ENCODE peak calls at places on chromosome 21, in nine cellular contexts. One of them, this sample, is unnamed.

GRCh38 chr21:45293214-45293725 is 5.6 kb upstream of the POFUT2 start:
- DNase-seq in suprapubic skin: peak; percentile 75
- DNase-seq in mucosa of descending colon: no peak
- DNase-seq in endothelial cell of umbilical vein: no peak
- DNase-seq in left lung: no peak
- DNase-seq in glutamatergic neuron: no peak
- DNase-seq in IMR-90: no peak
- DNase-seq in epithelial cell of esophagus: no peak
- DNase-seq in coronary artery: peak; percentile 85
- DNase-seq in this sample: peak; percentile 48

GRCh38 chr21:31255846-31256395 is 88.1 kb downstream of the TIAM1 start:
- DNase-seq in mucosa of descending colon: no peak
- DNase-seq in IMR-90: no peak
- DNase-seq in endothelial cell of umbilical vein: no peak
- DNase-seq in left lung: no peak
- DNase-seq in coronary artery: no peak
- DNase-seq in glutamatergic neuron: no peak
- DNase-seq in epithelial cell of esophagus: no peak
- DNase-seq in suprapubic skin: no peak
- DNase-seq in this sample: no peak

GRCh38 chr21:22892041-22892440 is 1893.8 kb downstream of the NCAM2 start:
- DNase-seq in IMR-90: no peak
- DNase-seq in glutamatergic neuron: no peak
- DNase-seq in epithelial cell of esophagus: no peak
- DNase-seq in mucosa of descending colon: no peak
- DNase-seq in coronary artery: no peak
- DNase-seq in suprapubic skin: no peak
- DNase-seq in left lung: no peak
- DNase-seq in endothelial cell of umbilical vein: peak; percentile 80
- DNase-seq in this sample: no peak

GRCh38 chr21:17371470-17371869 is 141.4 kb upstream of the CXADR start:
- DNase-seq in glutamatergic neuron: no peak
- DNase-seq in left lung: no peak
- DNase-seq in endothelial cell of umbilical vein: no peak
- DNase-seq in IMR-90: peak; percentile 74
- DNase-seq in epithelial cell of esophagus: peak; percentile 81
- DNase-seq in mucosa of descending colon: no peak
- DNase-seq in suprapubic skin: no peak
- DNase-seq in coronary artery: no peak
- DNase-seq in this sample: peak; percentile 1

GRCh38 chr21:32331444-32332305 is 33.0 kb downstream of the MRAP start:
- DNase-seq in coronary artery: peak; percentile 64
- DNase-seq in mucosa of descending colon: no peak
- DNase-seq in left lung: no peak
- DNase-seq in glutamatergic neuron: no peak
- DNase-seq in endothelial cell of umbilical vein: no peak
- DNase-seq in suprapubic skin: peak; percentile 38
- DNase-seq in IMR-90: no peak
- DNase-seq in epithelial cell of esophagus: no peak
- DNase-seq in this sample: no peak

GRCh38 chr21:45302082-45303061 is 14.7 kb upstream of the POFUT2 start:
- DNase-seq in epithelial cell of esophagus: no peak
- DNase-seq in coronary artery: peak; percentile 86
- DNase-seq in suprapubic skin: no peak
- DNase-seq in endothelial cell of umbilical vein: peak; percentile 84
- DNase-seq in IMR-90: no peak
- DNase-seq in mucosa of descending colon: peak; percentile 75
- DNase-seq in left lung: peak; percentile 47
- DNase-seq in glutamatergic neuron: no peak
- DNase-seq in this sample: peak; percentile 49

GRCh38 chr21:46017148-46017547 is 35.6 kb downstream of the COL6A1 start:
- DNase-seq in endothelial cell of umbilical vein: no peak
- DNase-seq in epithelial cell of esophagus: no peak
- DNase-seq in coronary artery: no peak
- DNase-seq in suprapubic skin: no peak
- DNase-seq in left lung: no peak
- DNase-seq in glutamatergic neuron: no peak
- DNase-seq in IMR-90: no peak
- DNase-seq in mucosa of descending colon: no peak
- DNase-seq in this sample: no peak

GRCh38 chr21:45482899-45483821 is 59.1 kb downstream of the SLC19A1 start:
- DNase-seq in glutamatergic neuron: no peak
- DNase-seq in epithelial cell of esophagus: no peak
- DNase-seq in mucosa of descending colon: no peak
- DNase-seq in coronary artery: no peak
- DNase-seq in endothelial cell of umbilical vein: no peak
- DNase-seq in suprapubic skin: no peak
- DNase-seq in left lung: no peak
- DNase-seq in IMR-90: no peak
- DNase-seq in this sample: no peak

GRCh38 chr21:44513389-44514217 is 26.4 kb downstream of the KRTAP10-1 start:
- DNase-seq in epithelial cell of esophagus: no peak
- DNase-seq in coronary artery: no peak
- DNase-seq in mucosa of descending colon: no peak
- DNase-seq in glutamatergic neuron: peak; percentile 10
- DNase-seq in endothelial cell of umbilical vein: no peak
- DNase-seq in left lung: no peak
- DNase-seq in suprapubic skin: no peak
- DNase-seq in IMR-90: no peak
- DNase-seq in this sample: no peak

GRCh38 chr21:34782666-34783365 is 114.0 kb downstream of the CLIC6 start:
- DNase-seq in IMR-90: no peak
- DNase-seq in coronary artery: no peak
- DNase-seq in endothelial cell of umbilical vein: no peak
- DNase-seq in mucosa of descending colon: no peak
- DNase-seq in left lung: no peak
- DNase-seq in suprapubic skin: no peak
- DNase-seq in glutamatergic neuron: no peak
- DNase-seq in epithelial cell of esophagus: peak; percentile 34
- DNase-seq in this sample: no peak

GRCh38 chr21:40043866-40044265 is 176.6 kb downstream of the PCP4 start:
- DNase-seq in IMR-90: no peak
- DNase-seq in left lung: no peak
- DNase-seq in suprapubic skin: no peak
- DNase-seq in endothelial cell of umbilical vein: no peak
- DNase-seq in coronary artery: no peak
- DNase-seq in mucosa of descending colon: no peak
- DNase-seq in epithelial cell of esophagus: no peak
- DNase-seq in glutamatergic neuron: no peak
- DNase-seq in this sample: no peak

GRCh38 chr21:45887121-45887611 is 94.4 kb upstream of the COL6A1 start:
- DNase-seq in epithelial cell of esophagus: no peak
- DNase-seq in suprapubic skin: no peak
- DNase-seq in mucosa of descending colon: peak; percentile 22
- DNase-seq in coronary artery: no peak
- DNase-seq in left lung: no peak
- DNase-seq in IMR-90: no peak
- DNase-seq in endothelial cell of umbilical vein: no peak
- DNase-seq in glutamatergic neuron: no peak
- DNase-seq in this sample: peak; percentile 76

GRCh38 chr21:16419188-16419874 is 689.5 kb downstream of the USP25 start:
- DNase-seq in left lung: peak; percentile 81
- DNase-seq in endothelial cell of umbilical vein: peak; percentile 99
- DNase-seq in epithelial cell of esophagus: peak; percentile 36
- DNase-seq in IMR-90: peak; percentile 57
- DNase-seq in suprapubic skin: peak; percentile 80
- DNase-seq in coronary artery: peak; percentile 85
- DNase-seq in glutamatergic neuron: peak; percentile 23
- DNase-seq in mucosa of descending colon: no peak
- DNase-seq in this sample: peak; percentile 44

GRCh38 chr21:21003701-21004100 is 5.5 kb downstream of the NCAM2 start:
- DNase-seq in coronary artery: no peak
- DNase-seq in glutamatergic neuron: no peak
- DNase-seq in suprapubic skin: no peak
- DNase-seq in left lung: no peak
- DNase-seq in epithelial cell of esophagus: peak; percentile 5
- DNase-seq in mucosa of descending colon: no peak
- DNase-seq in endothelial cell of umbilical vein: peak; percentile 6
- DNase-seq in IMR-90: peak; percentile 37
- DNase-seq in this sample: peak; percentile 26
- TF ChIP-seq CTCF in coronary artery: no peak
- TF ChIP-seq CTCF in glutamatergic neuron: peak; percentile 64
- TF ChIP-seq CTCF in suprapubic skin: no peak
- TF ChIP-seq CTCF in left lung: no peak
- TF ChIP-seq CTCF in epithelial cell of esophagus: no peak
- TF ChIP-seq CTCF in mucosa of descending colon: no peak
- TF ChIP-seq CTCF in endothelial cell of umbilical vein: peak; percentile 17
- TF ChIP-seq CTCF in IMR-90: peak; percentile 78
- TF ChIP-seq CTCF in this sample: peak; percentile 48

DNA sequence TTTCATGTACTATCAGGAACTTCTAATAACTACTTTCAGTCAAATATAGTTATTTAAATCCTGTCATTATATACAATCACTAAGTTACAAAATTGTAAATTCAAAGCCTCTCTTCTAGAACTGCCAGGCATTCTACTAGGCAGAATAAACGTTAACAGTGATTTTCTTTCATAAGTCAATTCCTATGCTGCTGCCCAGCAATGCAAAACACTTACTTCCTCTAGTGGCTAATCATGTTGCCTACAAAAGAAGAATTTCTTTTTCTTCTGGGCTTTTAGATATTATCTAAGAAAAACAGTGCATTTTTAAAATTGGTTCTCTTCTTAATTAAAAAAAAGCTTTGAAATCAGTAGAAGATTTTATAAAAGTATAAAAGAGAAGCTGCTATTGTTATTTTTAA is 509.8 kb upstream of the ADAMTS5 start:
- DNase-seq in epithelial cell of esophagus: peak; percentile 7
- DNase-seq in endothelial cell of umbilical vein: peak; percentile 28
- DNase-seq in IMR-90: peak; percentile 62
- DNase-seq in coronary artery: no peak
- DNase-seq in mucosa of descending colon: no peak
- DNase-seq in left lung: no peak
- DNase-seq in suprapubic skin: no peak
- DNase-seq in glutamatergic neuron: no peak
- DNase-seq in this sample: peak; percentile 83
- TF ChIP-seq CTCF in epithelial cell of esophagus: no peak
- TF ChIP-seq CTCF in endothelial cell of umbilical vein: peak; percentile 10
- TF ChIP-seq CTCF in IMR-90: peak; percentile 61
- TF ChIP-seq CTCF in coronary artery: peak; percentile 41
- TF ChIP-seq CTCF in mucosa of descending colon: no peak
- TF ChIP-seq CTCF in left lung: no peak
- TF ChIP-seq CTCF in suprapubic skin: peak; percentile 17
- TF ChIP-seq CTCF in glutamatergic neuron: no peak
- TF ChIP-seq CTCF in this sample: peak; percentile 83

GRCh38 chr21:37087188-37087587 is 14.1 kb downstream of the TTC3 start:
- DNase-seq in suprapubic skin: no peak
- DNase-seq in glutamatergic neuron: no peak
- DNase-seq in IMR-90: peak; percentile 82
- DNase-seq in epithelial cell of esophagus: peak; percentile 75
- DNase-seq in coronary artery: no peak
- DNase-seq in mucosa of descending colon: no peak
- DNase-seq in left lung: no peak
- DNase-seq in endothelial cell of umbilical vein: peak; percentile 31
- DNase-seq in this sample: peak; percentile 57
- TF ChIP-seq CTCF in suprapubic skin: peak; percentile 10
- TF ChIP-seq CTCF in glutamatergic neuron: no peak
- TF ChIP-seq CTCF in IMR-90: peak; percentile 68
- TF ChIP-seq CTCF in epithelial cell of esophagus: peak; percentile 42
- TF ChIP-seq CTCF in coronary artery: no peak
- TF ChIP-seq CTCF in mucosa of descending colon: no peak
- TF ChIP-seq CTCF in left lung: no peak
- TF ChIP-seq CTCF in endothelial cell of umbilical vein: no peak
- TF ChIP-seq CTCF in this sample: peak; percentile 54

DNA sequence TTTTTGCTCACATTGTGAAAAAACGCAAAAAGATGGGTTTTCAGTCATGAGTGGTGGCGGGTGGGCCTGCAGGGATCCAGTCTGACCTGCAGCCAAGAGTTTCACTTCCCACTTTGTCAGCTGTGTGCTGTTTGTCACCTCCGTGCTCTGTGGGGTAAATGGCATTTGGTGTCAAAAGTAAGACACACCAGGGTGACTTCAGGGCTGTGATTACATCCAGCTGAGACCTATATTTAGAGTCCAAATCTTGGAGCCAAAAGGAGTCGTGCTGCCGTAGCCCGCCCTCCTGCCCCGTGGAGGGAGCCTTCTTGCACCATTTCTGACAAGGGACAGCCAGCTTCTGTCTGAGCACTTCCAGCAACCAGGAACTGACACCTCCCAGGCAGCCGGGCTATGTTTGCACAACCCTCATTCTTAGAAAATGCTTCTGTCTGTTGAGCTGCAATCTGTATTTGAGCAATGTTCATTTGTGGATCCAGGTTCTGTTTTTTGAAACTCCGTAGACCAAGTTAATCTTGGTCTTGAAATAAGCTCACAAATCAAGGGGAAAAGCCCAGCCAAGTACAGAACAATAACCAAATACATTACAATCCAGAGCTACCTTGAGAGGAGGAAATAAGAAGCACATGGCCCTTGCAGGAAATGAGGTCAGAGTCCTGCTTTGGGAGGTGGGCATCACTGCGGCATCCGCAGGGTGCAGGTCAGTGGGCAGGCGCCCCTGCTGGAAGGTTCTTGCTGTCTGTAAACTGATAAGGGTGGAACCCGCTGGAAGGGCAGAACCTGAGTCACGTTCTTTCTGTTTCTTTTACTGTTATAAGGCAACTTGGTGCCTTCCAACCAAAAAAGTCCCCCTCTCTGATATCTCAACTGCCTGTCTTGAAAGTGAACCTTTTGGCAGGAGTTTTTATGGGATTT is 14.4 kb downstream of the ABCG1 start:
- DNase-seq in suprapubic skin: peak; percentile 92
- DNase-seq in epithelial cell of esophagus: peak; percentile 44
- DNase-seq in mucosa of descending colon: peak; percentile 87
- DNase-seq in endothelial cell of umbilical vein: peak; percentile 86
- DNase-seq in coronary artery: peak; percentile 93
- DNase-seq in glutamatergic neuron: no peak
- DNase-seq in IMR-90: peak; percentile 20
- DNase-seq in left lung: peak; percentile 83
- DNase-seq in this sample: peak; percentile 28
- TF ChIP-seq CTCF in suprapubic skin: peak; percentile 37
- TF ChIP-seq CTCF in epithelial cell of esophagus: peak; percentile 12
- TF ChIP-seq CTCF in mucosa of descending colon: peak; percentile 25
- TF ChIP-seq CTCF in endothelial cell of umbilical vein: peak; percentile 39
- TF ChIP-seq CTCF in coronary artery: no peak
- TF ChIP-seq CTCF in glutamatergic neuron: no peak
- TF ChIP-seq CTCF in IMR-90: peak; percentile 1
- TF ChIP-seq CTCF in left lung: peak; percentile 40
- TF ChIP-seq CTCF in this sample: no peak

GRCh38 chr21:36004441-36004840 is 55.9 kb downstream of the SETD4 start:
- DNase-seq in glutamatergic neuron: no peak
- DNase-seq in mucosa of descending colon: no peak
- DNase-seq in left lung: no peak
- DNase-seq in epithelial cell of esophagus: no peak
- DNase-seq in endothelial cell of umbilical vein: no peak
- DNase-seq in suprapubic skin: no peak
- DNase-seq in IMR-90: peak; percentile 16
- DNase-seq in coronary artery: no peak
- DNase-seq in this sample: peak; percentile 71
- TF ChIP-seq CTCF in glutamatergic neuron: no peak
- TF ChIP-seq CTCF in mucosa of descending colon: no peak
- TF ChIP-seq CTCF in left lung: no peak
- TF ChIP-seq CTCF in epithelial cell of esophagus: no peak
- TF ChIP-seq CTCF in endothelial cell of umbilical vein: no peak
- TF ChIP-seq CTCF in suprapubic skin: no peak
- TF ChIP-seq CTCF in IMR-90: no peak
- TF ChIP-seq CTCF in coronary artery: no peak
- TF ChIP-seq CTCF in this sample: no peak

GRCh38 chr21:27301216-27301615 is 334.3 kb upstream of the ADAMTS5 start:
- DNase-seq in suprapubic skin: no peak
- DNase-seq in mucosa of descending colon: no peak
- DNase-seq in epithelial cell of esophagus: no peak
- DNase-seq in endothelial cell of umbilical vein: no peak
- DNase-seq in coronary artery: no peak
- DNase-seq in IMR-90: peak; percentile 76
- DNase-seq in left lung: no peak
- DNase-seq in glutamatergic neuron: no peak
- DNase-seq in this sample: peak; percentile 88
- TF ChIP-seq CTCF in suprapubic skin: no peak
- TF ChIP-seq CTCF in mucosa of descending colon: no peak
- TF ChIP-seq CTCF in epithelial cell of esophagus: no peak
- TF ChIP-seq CTCF in endothelial cell of umbilical vein: no peak
- TF ChIP-seq CTCF in coronary artery: no peak
- TF ChIP-seq CTCF in IMR-90: no peak
- TF ChIP-seq CTCF in left lung: no peak
- TF ChIP-seq CTCF in glutamatergic neuron: no peak
- TF ChIP-seq CTCF in this sample: no peak